ENCODE peak calls at places on chromosomes 2 and 18, in nine cellular contexts. E is DND-41, R is lower lobe of right lung, A is AG10803, I is body of pancreas, G is psoas muscle, H is AG09309, T is LNCaP clone FGC, O is fibroblast of the aortic adventitia. Z is an unnamed sample.

GRCh38 chr18:70228546-70228945 is 23.1 kb upstream of the RTTN start:
- DNase-seq in T (no peak), I (no peak), R (no peak), E (no peak), G (no peak), A (no peak), H (no peak), O (no peak), Z (no peak)

GRCh38 chr2:138421315-138421970 is 80.1 kb upstream of the SPOPL start:
- DNase-seq in E (no peak), R (no peak), O (peak), I (no peak), A (peak), G (no peak), T (no peak), H (no peak), Z (no peak)

GRCh38 chr2:235052514-235053354 is 100.9 kb downstream of the SH3BP4 start:
- DNase-seq in R (no peak), G (peak), E (no peak), H (no peak), T (peak), I (peak), A (no peak), O (no peak), Z (no peak)

GRCh38 chr18:76252880-76253279 is 242.2 kb downstream of the ZNF516 start:
- DNase-seq in R (no peak), E (peak), T (no peak), O (peak), G (no peak), A (peak), H (no peak), I (no peak), Z (no peak)

GRCh38 chr18:23618862-23619387 is 32.6 kb upstream of the NPC1 start:
- DNase-seq in T (no peak), R (peak), H (no peak), O (peak), G (no peak), A (no peak), I (no peak), E (no peak), Z (no peak)

GRCh38 chr2:60553496-60553991 is at the start of gene BCL11A:
- DNase-seq in O (peak), I (peak), H (peak), E (peak), R (peak), A (peak), G (peak), T (no peak), Z (no peak)

GRCh38 chr18:79523738-79524180 is 128.0 kb downstream of the NFATC1 start:
- DNase-seq in O (no peak), R (no peak), I (no peak), H (no peak), G (no peak), E (peak), A (no peak), T (no peak), Z (no peak)

GRCh38 chr18:8889479-8889878 is 184.1 kb downstream of the MTCL1 start:
- DNase-seq in G (no peak), H (peak), T (no peak), A (peak), E (no peak), I (no peak), O (peak), R (no peak), Z (no peak)

GRCh38 chr2:112583497-112584133 is 794 bp upstream of the CHCHD5 start:
- DNase-seq in A (peak), E (no peak), O (no peak), H (no peak), T (no peak), R (no peak), I (no peak), G (no peak), Z (no peak)

GRCh38 chr2:231360401-231360800 is 35.1 kb upstream of the B3GNT7 start:
- DNase-seq in A (no peak), H (no peak), I (no peak), G (peak), R (no peak), O (no peak), T (no peak), E (no peak), Z (no peak)

GRCh38 chr18:49668583-49669290 is 106.9 kb downstream of the LIPG start:
- DNase-seq in R (no peak), E (no peak), G (no peak), O (peak), A (no peak), T (no peak), H (no peak), I (peak), Z (no peak)

GRCh38 chr2:205060269-205060668 is 515.0 kb downstream of the PARD3B start:
- DNase-seq in E (no peak), G (no peak), I (no peak), H (peak), T (no peak), O (peak), R (no peak), A (peak), Z (peak)

GRCh38 chr2:120919771-120920437 is 184.2 kb downstream of the GLI2 start:
- DNase-seq in R (no peak), A (peak), E (no peak), I (no peak), H (no peak), T (no peak), O (peak), G (peak), Z (peak)

GRCh38 chr2:20447437-20448245 is 767 bp downstream of the RHOB start:
- DNase-seq in R (peak), E (no peak), A (peak), O (peak), I (peak), H (no peak), T (no peak), G (peak), Z (no peak)

GRCh38 chr2:26740890-26741302 is 23.2 kb upstream of the SLC35F6 start:
- DNase-seq in H (no peak), O (no peak), E (peak), I (no peak), G (no peak), T (no peak), A (no peak), R (no peak), Z (no peak)

GRCh38 chr18:9848170-9848854 is 37.5 kb upstream of the TXNDC2 start:
- DNase-seq in I (no peak), T (no peak), G (no peak), O (no peak), H (no peak), A (no peak), E (no peak), R (no peak), Z (no peak)

GRCh38 chr2:200695178-200695930 is 109.5 kb downstream of the AOX1 start:
- DNase-seq in I (no peak), O (no peak), T (no peak), G (no peak), R (peak), A (no peak), E (peak), H (no peak), Z (no peak)

GRCh38 chr2:29293830-29294438 is 178.7 kb downstream of the CLIP4 start:
- DNase-seq in R (no peak), G (no peak), H (no peak), A (peak), T (peak), O (peak), I (peak), E (peak), Z (no peak)

GRCh38 chr2:164917296-164917903 is 37.9 kb downstream of the SLC38A11 start:
- DNase-seq in E (no peak), I (peak), H (no peak), O (peak), G (peak), A (peak), T (no peak), R (no peak), Z (no peak)

GRCh38 chr18:51068111-51068510 is 38.1 kb downstream of the SMAD4 start:
- DNase-seq in H (peak), E (no peak), A (peak), T (no peak), I (no peak), O (peak), R (no peak), G (no peak), Z (peak)

GRCh38 chr18:48815581-48816324 is 135.0 kb downstream of the SMAD7 start:
- DNase-seq in R (peak), A (no peak), T (no peak), O (no peak), G (peak), I (no peak), E (no peak), H (no peak), Z (no peak)

GRCh38 chr2:106805716-106806115 is 80.3 kb downstream of the ST6GAL2 start:
- DNase-seq in E (no peak), R (no peak), O (no peak), H (no peak), G (no peak), T (no peak), A (no peak), I (no peak), Z (no peak)

GRCh38 chr2:8677646-8678592 is 3.9 kb upstream of the ID2 start:
- DNase-seq in H (no peak), I (peak), A (peak), R (peak), E (peak), O (peak), G (no peak), T (no peak), Z (no peak)

GRCh38 chr18:62880673-62881364 is 165.5 kb downstream of the PHLPP1 start:
- DNase-seq in O (no peak), I (no peak), A (no peak), G (no peak), E (no peak), T (no peak), R (no peak), H (no peak), Z (no peak)

GRCh38 chr18:7740815-7741214 is 173.7 kb downstream of the PTPRM start:
- DNase-seq in O (peak), I (no peak), G (no peak), A (peak), H (no peak), T (no peak), E (no peak), R (no peak), Z (no peak)

GRCh38 chr2:33380001-33380609 is 96.3 kb upstream of the RASGRP3 start:
- DNase-seq in G (no peak), I (no peak), A (no peak), O (peak), H (no peak), R (no peak), T (no peak), E (no peak), Z (no peak)

GRCh38 chr18:55153346-55153745 is 194.1 kb upstream of the CCDC68 start:
- DNase-seq in O (no peak), R (no peak), G (no peak), A (no peak), T (no peak), E (no peak), I (no peak), H (no peak), Z (no peak)

GRCh38 chr2:154264024-154264423 is 392.3 kb downstream of the GALNT13 start:
- DNase-seq in E (no peak), A (no peak), I (no peak), H (no peak), T (no peak), R (no peak), O (no peak), G (no peak), Z (no peak)

GRCh38 chr2:221981918-221982317 is 316.9 kb downstream of the PAX3 start:
- DNase-seq in O (no peak), E (no peak), H (no peak), G (no peak), R (no peak), I (no peak), A (no peak), T (no peak), Z (no peak)

GRCh38 chr2:113231064-113231463 is 47.7 kb downstream of the PAX8 start:
- DNase-seq in O (peak), G (no peak), R (no peak), T (no peak), I (no peak), E (no peak), H (no peak), A (no peak), Z (no peak)

DNA sequence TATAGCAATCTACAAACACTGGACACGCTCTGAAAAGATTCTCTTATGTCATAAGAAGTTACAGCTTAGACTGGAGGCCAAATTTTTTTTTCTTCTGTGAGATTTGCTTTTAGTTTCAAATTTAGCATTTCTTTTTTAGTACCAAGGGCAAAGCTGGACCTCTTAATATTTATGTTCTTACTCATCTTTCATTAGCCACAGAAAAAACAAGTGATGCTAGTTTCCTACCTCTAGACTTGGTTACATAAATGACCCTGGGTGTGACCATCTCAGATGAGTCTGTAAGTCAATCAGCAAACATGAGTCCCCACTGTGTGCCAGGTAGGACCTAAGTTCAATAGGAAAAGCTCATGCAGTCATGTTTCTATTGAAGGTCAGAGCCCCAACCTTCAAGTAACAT is 94.4 kb downstream of the MEP1B start:
- DNase-seq in T (no peak), H (no peak), I (no peak), R (no peak), E (no peak), G (no peak), O (peak), A (no peak), Z (no peak)
- TF ChIP-seq CTCF in T (no peak), H (no peak), I (no peak), R (no peak), E (no peak), G (no peak), O (no peak), A (no peak), Z (no peak)

GRCh38 chr2:116511426-116511825 is 1303.1 kb upstream of the DDX18 start:
- DNase-seq in R (no peak), T (no peak), G (no peak), A (no peak), H (no peak), O (no peak), E (no peak), I (no peak), Z (no peak)
- H3K4me3 ChIP-seq in R (no peak), T (no peak), G (no peak), A (no peak), H (no peak), O (no peak), E (no peak), I (no peak), Z (no peak)

GRCh38 chr18:31631526-31631925 is 39.8 kb downstream of the TTR start:
- DNase-seq in H (no peak), A (no peak), G (no peak), E (no peak), R (no peak), I (no peak), T (no peak), O (no peak), Z (no peak)

GRCh38 chr18:31632356-31632755 is 40.7 kb downstream of the TTR start:
- DNase-seq in O (no peak), G (no peak), I (no peak), H (no peak), R (no peak), T (no peak), E (no peak), A (no peak), Z (no peak)

GRCh38 chr18:31624892-31625640 is 33.4 kb downstream of the TTR start:
- DNase-seq in R (no peak), T (no peak), A (no peak), O (no peak), E (no peak), I (no peak), G (no peak), H (no peak), Z (no peak)

GRCh38 chr18:31630549-31630948 is 38.9 kb downstream of the TTR start:
- DNase-seq in O (no peak), G (no peak), T (no peak), E (no peak), H (no peak), R (no peak), I (no peak), A (no peak), Z (no peak)

GRCh38 chr18:31626409-31626808 is 34.7 kb downstream of the TTR start:
- DNase-seq in T (no peak), A (no peak), R (no peak), E (no peak), O (no peak), I (no peak), G (no peak), H (no peak), Z (no peak)
- TF ChIP-seq CTCF in T (no peak), A (peak), R (no peak), E (no peak), O (no peak), I (no peak), G (no peak), H (no peak), Z (no peak)

DNA sequence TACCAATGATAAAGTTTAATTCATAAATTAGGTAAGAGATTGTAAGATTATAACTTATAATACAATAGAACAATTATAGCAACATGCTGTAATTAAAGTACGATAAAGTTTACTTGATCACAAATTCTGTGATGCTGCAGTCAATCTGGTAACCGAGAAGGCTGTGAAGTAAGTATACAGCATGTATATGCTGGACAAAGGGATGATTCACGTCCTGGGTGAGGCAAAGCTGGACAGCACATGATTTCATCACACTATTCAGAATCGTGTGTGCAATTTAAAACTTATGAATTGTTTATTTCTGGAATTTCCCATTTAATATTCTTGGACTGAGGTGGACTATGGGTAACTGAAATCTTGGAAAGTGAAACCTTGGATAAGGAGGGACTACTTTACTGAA is 522.2 kb upstream of the CNTNAP5 start:
- DNase-seq in O (peak), G (no peak), E (no peak), A (no peak), R (no peak), T (no peak), H (no peak), I (no peak), Z (no peak)
- H3K4me3 ChIP-seq in O (no peak), G (no peak), E (no peak), A (no peak), R (no peak), T (no peak), H (no peak), I (no peak), Z (no peak)

DNA sequence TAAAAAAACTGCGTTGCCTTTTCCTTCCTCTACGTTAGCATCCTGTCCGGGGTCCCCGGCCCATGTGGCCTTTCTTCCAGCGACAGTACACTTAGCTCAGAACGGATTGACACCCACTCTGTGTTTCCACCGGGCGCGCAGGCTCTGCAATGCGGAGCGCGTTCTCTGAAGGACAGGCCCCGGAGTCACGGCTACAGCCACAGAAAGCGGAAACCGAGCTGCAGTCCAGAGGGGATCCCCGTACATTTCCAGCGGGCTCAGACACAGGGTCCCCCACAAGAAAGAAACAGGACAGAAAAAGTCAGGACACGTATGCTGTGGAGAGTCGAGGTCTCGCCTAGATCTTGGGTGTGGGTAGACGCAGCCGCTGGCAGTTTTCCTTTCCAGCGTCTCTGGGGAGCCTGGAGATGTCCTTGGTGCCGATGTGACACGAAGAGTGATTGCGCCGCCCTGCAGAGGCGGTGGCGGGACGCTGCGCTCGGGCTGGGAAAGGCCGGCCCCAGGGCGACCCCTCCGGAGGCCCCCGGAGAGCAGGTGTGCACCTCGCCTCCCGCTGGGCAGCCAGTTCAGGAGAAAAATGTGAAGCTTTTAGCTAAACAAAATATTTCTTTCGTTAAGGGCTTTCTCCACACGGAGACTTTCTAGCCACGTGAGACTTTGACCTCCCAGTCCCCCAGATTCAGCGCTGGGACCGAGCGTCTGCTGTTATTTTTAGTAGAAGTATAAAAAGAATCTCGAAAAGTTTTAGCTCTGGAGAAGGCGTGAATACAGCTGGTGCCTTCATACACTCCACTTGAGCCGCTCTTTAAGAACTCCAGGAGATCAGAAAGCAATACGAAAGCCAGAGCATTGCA is 1.3 kb upstream of the ACKR3 start:
- DNase-seq in H (no peak), G (peak), T (no peak), R (peak), I (peak), O (no peak), A (peak), E (no peak), Z (no peak)
- TF ChIP-seq CTCF in H (no peak), G (no peak), T (no peak), R (peak), I (no peak), O (no peak), A (peak), E (no peak), Z (no peak)

GRCh38 chr18:809985-810642 is 1.9 kb downstream of the YES1 start:
- DNase-seq in A (no peak), I (no peak), G (no peak), H (no peak), R (no peak), E (no peak), T (no peak), O (no peak), Z (no peak)
- H3K4me3 ChIP-seq in A (no peak), I (no peak), G (peak), H (no peak), R (peak), E (peak), T (peak), O (peak), Z (no peak)

Z was measured in BJ.